ENCODE peak calls at places on chromosomes 12 and 14, in ten cellular contexts. One of them, this sample, is unnamed.

GRCh38 chr12:111405856-111406473 is at the start of gene SH2B3:
- DNase-seq in A549: no peak
- DNase-seq in GM12892: no peak
- DNase-seq in spleen: no peak
- DNase-seq in heart left ventricle: peak; percentile 80
- DNase-seq in HCT116: no peak
- DNase-seq in lower leg skin: peak; percentile 90
- DNase-seq in HepG2: no peak
- DNase-seq in endothelial cell of umbilical vein: no peak
- DNase-seq in NB4: no peak
- DNase-seq in this sample: no peak

GRCh38 chr14:103064978-103065377 is 7.6 kb upstream of the CDC42BPB start:
- DNase-seq in A549: no peak
- DNase-seq in GM12892: no peak
- DNase-seq in spleen: peak; percentile 23
- DNase-seq in heart left ventricle: no peak
- DNase-seq in HCT116: no peak
- DNase-seq in lower leg skin: no peak
- DNase-seq in HepG2: no peak
- DNase-seq in endothelial cell of umbilical vein: no peak
- DNase-seq in NB4: no peak
- DNase-seq in this sample: peak; percentile 22

GRCh38 chr12:89453121-89453520 is 71.5 kb downstream of the GALNT4 start:
- DNase-seq in A549: no peak
- DNase-seq in GM12892: no peak
- DNase-seq in spleen: no peak
- DNase-seq in heart left ventricle: no peak
- DNase-seq in HCT116: no peak
- DNase-seq in lower leg skin: no peak
- DNase-seq in HepG2: no peak
- DNase-seq in endothelial cell of umbilical vein: no peak
- DNase-seq in NB4: no peak
- DNase-seq in this sample: no peak

GRCh38 chr12:9674226-9674590 is 4.7 kb downstream of the CLEC2D start:
- DNase-seq in A549: no peak
- DNase-seq in GM12892: no peak
- DNase-seq in spleen: no peak
- DNase-seq in heart left ventricle: no peak
- DNase-seq in HCT116: no peak
- DNase-seq in lower leg skin: no peak
- DNase-seq in HepG2: no peak
- DNase-seq in endothelial cell of umbilical vein: no peak
- DNase-seq in NB4: no peak
- DNase-seq in this sample: peak; percentile 82

GRCh38 chr14:36217027-36217426 is 40.5 kb upstream of the PTCSC3 start:
- DNase-seq in A549: no peak
- DNase-seq in GM12892: no peak
- DNase-seq in spleen: no peak
- DNase-seq in heart left ventricle: no peak
- DNase-seq in HCT116: no peak
- DNase-seq in lower leg skin: no peak
- DNase-seq in HepG2: no peak
- DNase-seq in endothelial cell of umbilical vein: no peak
- DNase-seq in NB4: no peak
- DNase-seq in this sample: no peak

GRCh38 chr14:61699092-61699491 is 3.8 kb downstream of the HIF1A start:
- DNase-seq in A549: no peak
- DNase-seq in GM12892: no peak
- DNase-seq in spleen: no peak
- DNase-seq in heart left ventricle: no peak
- DNase-seq in HCT116: no peak
- DNase-seq in lower leg skin: no peak
- DNase-seq in HepG2: no peak
- DNase-seq in endothelial cell of umbilical vein: no peak
- DNase-seq in NB4: no peak
- DNase-seq in this sample: no peak

GRCh38 chr12:58889557-58889956 is 30.7 kb downstream of the LRIG3 start:
- DNase-seq in A549: no peak
- DNase-seq in GM12892: no peak
- DNase-seq in spleen: no peak
- DNase-seq in heart left ventricle: no peak
- DNase-seq in HCT116: no peak
- DNase-seq in lower leg skin: no peak
- DNase-seq in HepG2: no peak
- DNase-seq in endothelial cell of umbilical vein: no peak
- DNase-seq in NB4: no peak
- DNase-seq in this sample: no peak

GRCh38 chr14:64766430-64767151 is 62.4 kb downstream of the PLEKHG3 start:
- DNase-seq in A549: no peak
- DNase-seq in GM12892: no peak
- DNase-seq in spleen: peak; percentile 64
- DNase-seq in heart left ventricle: peak; percentile 20
- DNase-seq in HCT116: no peak
- DNase-seq in lower leg skin: peak; percentile 83
- DNase-seq in HepG2: no peak
- DNase-seq in endothelial cell of umbilical vein: no peak
- DNase-seq in NB4: no peak
- DNase-seq in this sample: no peak

GRCh38 chr12:106682594-106683234 is 91.8 kb upstream of the RIC8B start:
- DNase-seq in A549: peak; percentile 56
- DNase-seq in GM12892: no peak
- DNase-seq in spleen: no peak
- DNase-seq in heart left ventricle: no peak
- DNase-seq in HCT116: peak; percentile 16
- DNase-seq in lower leg skin: peak; percentile 3
- DNase-seq in HepG2: peak; percentile 8
- DNase-seq in endothelial cell of umbilical vein: peak; percentile 36
- DNase-seq in NB4: peak; percentile 53
- DNase-seq in this sample: no peak

GRCh38 chr12:124385219-124385969 is 90.5 kb downstream of the RFLNA start:
- DNase-seq in A549: peak; percentile 80
- DNase-seq in GM12892: no peak
- DNase-seq in spleen: no peak
- DNase-seq in heart left ventricle: peak; percentile 54
- DNase-seq in HCT116: no peak
- DNase-seq in lower leg skin: no peak
- DNase-seq in HepG2: no peak
- DNase-seq in endothelial cell of umbilical vein: no peak
- DNase-seq in NB4: no peak
- DNase-seq in this sample: no peak

GRCh38 chr14:22801716-22802115 is 13.5 kb downstream of the SLC7A7 start:
- DNase-seq in A549: no peak
- DNase-seq in GM12892: no peak
- DNase-seq in spleen: no peak
- DNase-seq in heart left ventricle: no peak
- DNase-seq in HCT116: no peak
- DNase-seq in lower leg skin: no peak
- DNase-seq in HepG2: no peak
- DNase-seq in endothelial cell of umbilical vein: no peak
- DNase-seq in NB4: no peak
- DNase-seq in this sample: no peak

GRCh38 chr14:22807432-22808087 is 7.7 kb downstream of the SLC7A7 start:
- DNase-seq in A549: no peak
- DNase-seq in GM12892: no peak
- DNase-seq in spleen: peak; percentile 9
- DNase-seq in heart left ventricle: no peak
- DNase-seq in HCT116: no peak
- DNase-seq in lower leg skin: no peak
- DNase-seq in HepG2: peak; percentile 95
- DNase-seq in endothelial cell of umbilical vein: no peak
- DNase-seq in NB4: no peak
- DNase-seq in this sample: peak; percentile 67

GRCh38 chr14:22800356-22800755 is 14.9 kb downstream of the SLC7A7 start:
- DNase-seq in A549: no peak
- DNase-seq in GM12892: no peak
- DNase-seq in spleen: no peak
- DNase-seq in heart left ventricle: no peak
- DNase-seq in HCT116: no peak
- DNase-seq in lower leg skin: no peak
- DNase-seq in HepG2: no peak
- DNase-seq in endothelial cell of umbilical vein: no peak
- DNase-seq in NB4: no peak
- DNase-seq in this sample: no peak

GRCh38 chr14:22802860-22803562 is 12.2 kb downstream of the SLC7A7 start:
- DNase-seq in A549: no peak
- DNase-seq in GM12892: no peak
- DNase-seq in spleen: peak; percentile 51
- DNase-seq in heart left ventricle: no peak
- DNase-seq in HCT116: no peak
- DNase-seq in lower leg skin: no peak
- DNase-seq in HepG2: no peak
- DNase-seq in endothelial cell of umbilical vein: no peak
- DNase-seq in NB4: no peak
- DNase-seq in this sample: no peak

DNA sequence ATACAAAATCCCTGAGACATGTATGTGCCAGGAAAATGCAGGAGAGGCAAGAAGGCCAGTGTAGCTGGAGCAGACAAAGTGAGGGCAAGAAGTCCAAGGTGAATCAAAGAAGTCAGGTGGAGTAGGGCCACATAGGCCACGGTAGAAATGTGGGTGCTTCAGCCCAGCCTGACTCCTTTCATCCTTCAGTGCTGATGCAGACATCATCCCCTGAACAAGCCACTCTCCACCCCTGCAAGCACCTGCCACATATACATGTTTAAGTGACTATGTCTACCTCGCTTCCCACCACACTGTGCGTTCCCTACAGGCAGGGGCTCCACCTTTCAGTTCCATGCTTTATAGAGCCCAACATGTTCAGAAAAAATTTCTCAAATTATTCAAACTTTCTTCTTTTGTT is 11.7 kb downstream of the SLC7A7 start:
- DNase-seq in A549: no peak
- DNase-seq in GM12892: no peak
- DNase-seq in spleen: peak; percentile 66
- DNase-seq in heart left ventricle: no peak
- DNase-seq in HCT116: no peak
- DNase-seq in lower leg skin: no peak
- DNase-seq in HepG2: no peak
- DNase-seq in endothelial cell of umbilical vein: no peak
- DNase-seq in NB4: no peak
- DNase-seq in this sample: no peak
- TF ChIP-seq POLR2A in A549: no peak
- TF ChIP-seq POLR2A in GM12892: peak; percentile 37
- TF ChIP-seq POLR2A in spleen: no peak
- TF ChIP-seq POLR2A in heart left ventricle: no peak
- TF ChIP-seq POLR2A in HCT116: no peak
- TF ChIP-seq POLR2A in lower leg skin: no peak
- TF ChIP-seq POLR2A in HepG2: no peak
- TF ChIP-seq POLR2A in endothelial cell of umbilical vein: no peak
- TF ChIP-seq POLR2A in NB4: no peak
- TF ChIP-seq POLR2A in this sample: no peak

GRCh38 chr12:50763637-50764115 is at the start of gene ATF1:
- DNase-seq in A549: peak; percentile 97
- DNase-seq in GM12892: peak; percentile 87
- DNase-seq in spleen: peak; percentile 98
- DNase-seq in heart left ventricle: peak; percentile 93
- DNase-seq in HCT116: peak; percentile 79
- DNase-seq in lower leg skin: peak; percentile 98
- DNase-seq in HepG2: peak; percentile 84
- DNase-seq in endothelial cell of umbilical vein: peak; percentile 93
- DNase-seq in NB4: peak; percentile 98
- DNase-seq in this sample: peak; percentile 85
- TF ChIP-seq POLR2A in A549: peak; percentile 97
- TF ChIP-seq POLR2A in GM12892: peak; percentile 97
- TF ChIP-seq POLR2A in spleen: no peak
- TF ChIP-seq POLR2A in heart left ventricle: no peak
- TF ChIP-seq POLR2A in HCT116: peak; percentile 60
- TF ChIP-seq POLR2A in lower leg skin: peak; percentile 72
- TF ChIP-seq POLR2A in HepG2: peak; percentile 91
- TF ChIP-seq POLR2A in endothelial cell of umbilical vein: peak; percentile 91
- TF ChIP-seq POLR2A in NB4: peak; percentile 85
- TF ChIP-seq POLR2A in this sample: peak; percentile 83

GRCh38 chr12:26126340-26127284 is 1.8 kb upstream of the BHLHE41 start:
- DNase-seq in A549: peak; percentile 80
- DNase-seq in GM12892: peak; percentile 52
- DNase-seq in spleen: peak; percentile 93
- DNase-seq in heart left ventricle: peak; percentile 91
- DNase-seq in HCT116: no peak
- DNase-seq in lower leg skin: peak; percentile 97
- DNase-seq in HepG2: peak; percentile 28
- DNase-seq in endothelial cell of umbilical vein: peak; percentile 64
- DNase-seq in NB4: peak; percentile 97
- DNase-seq in this sample: peak; percentile 89
- TF ChIP-seq POLR2A in A549: no peak
- TF ChIP-seq POLR2A in GM12892: no peak
- TF ChIP-seq POLR2A in spleen: no peak
- TF ChIP-seq POLR2A in heart left ventricle: no peak
- TF ChIP-seq POLR2A in HCT116: peak; percentile 9
- TF ChIP-seq POLR2A in lower leg skin: no peak
- TF ChIP-seq POLR2A in HepG2: no peak
- TF ChIP-seq POLR2A in endothelial cell of umbilical vein: no peak
- TF ChIP-seq POLR2A in NB4: no peak
- TF ChIP-seq POLR2A in this sample: no peak

GRCh38 chr12:32895688-32896437 is 714 bp downstream of the PKP2 start:
- DNase-seq in A549: no peak
- DNase-seq in GM12892: no peak
- DNase-seq in spleen: no peak
- DNase-seq in heart left ventricle: peak; percentile 44
- DNase-seq in HCT116: no peak
- DNase-seq in lower leg skin: no peak
- DNase-seq in HepG2: peak; percentile 25
- DNase-seq in endothelial cell of umbilical vein: no peak
- DNase-seq in NB4: no peak
- DNase-seq in this sample: peak; percentile 72

GRCh38 chr12:32894566-32894965 is 2.0 kb downstream of the PKP2 start:
- DNase-seq in A549: no peak
- DNase-seq in GM12892: no peak
- DNase-seq in spleen: no peak
- DNase-seq in heart left ventricle: no peak
- DNase-seq in HCT116: no peak
- DNase-seq in lower leg skin: no peak
- DNase-seq in HepG2: no peak
- DNase-seq in endothelial cell of umbilical vein: no peak
- DNase-seq in NB4: no peak
- DNase-seq in this sample: no peak

GRCh38 chr12:32897688-32898573 is 1.4 kb upstream of the PKP2 start:
- DNase-seq in A549: no peak
- DNase-seq in GM12892: no peak
- DNase-seq in spleen: no peak
- DNase-seq in heart left ventricle: no peak
- DNase-seq in HCT116: no peak
- DNase-seq in lower leg skin: no peak
- DNase-seq in HepG2: no peak
- DNase-seq in endothelial cell of umbilical vein: no peak
- DNase-seq in NB4: no peak
- DNase-seq in this sample: no peak

GRCh38 chr12:32896438-32897275 is at the start of gene PKP2:
- DNase-seq in A549: peak; percentile 49
- DNase-seq in GM12892: peak; percentile 44
- DNase-seq in spleen: peak; percentile 85
- DNase-seq in heart left ventricle: peak; percentile 64
- DNase-seq in HCT116: peak; percentile 62
- DNase-seq in lower leg skin: peak; percentile 87
- DNase-seq in HepG2: peak; percentile 80
- DNase-seq in endothelial cell of umbilical vein: peak; percentile 36
- DNase-seq in NB4: no peak
- DNase-seq in this sample: peak; percentile 87

DNA sequence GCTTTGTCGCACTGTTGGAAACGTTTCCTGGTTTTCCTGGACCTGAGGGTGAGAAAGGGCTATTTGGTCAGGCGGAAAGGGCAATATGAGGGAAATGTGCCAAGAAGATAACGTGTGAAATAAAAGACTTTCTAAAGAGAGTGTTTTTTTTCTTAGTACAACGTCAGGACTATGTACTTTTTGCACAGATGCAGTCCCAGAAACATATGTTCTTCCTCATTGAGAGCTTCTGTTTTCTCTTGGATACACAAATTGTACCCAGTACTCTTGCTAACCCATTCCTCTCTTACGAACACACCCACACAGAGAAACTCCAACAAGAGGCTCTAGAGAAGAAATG is 669 bp upstream of the PKP2 start:
- DNase-seq in A549: no peak
- DNase-seq in GM12892: no peak
- DNase-seq in spleen: no peak
- DNase-seq in heart left ventricle: no peak
- DNase-seq in HCT116: no peak
- DNase-seq in lower leg skin: no peak
- DNase-seq in HepG2: no peak
- DNase-seq in endothelial cell of umbilical vein: no peak
- DNase-seq in NB4: no peak
- DNase-seq in this sample: no peak
- TF ChIP-seq POLR2A in A549: no peak
- TF ChIP-seq POLR2A in GM12892: no peak
- TF ChIP-seq POLR2A in spleen: no peak
- TF ChIP-seq POLR2A in heart left ventricle: no peak
- TF ChIP-seq POLR2A in HCT116: no peak
- TF ChIP-seq POLR2A in lower leg skin: no peak
- TF ChIP-seq POLR2A in HepG2: no peak
- TF ChIP-seq POLR2A in endothelial cell of umbilical vein: no peak
- TF ChIP-seq POLR2A in NB4: no peak
- TF ChIP-seq POLR2A in this sample: no peak

This sample was measured in Peyer's patch.